ENCODE peak calls at places on chromosomes 1 and 21, in nine cellular contexts. V is IMR-90; X is bronchial epithelial cell; W is neuronal stem cell; D is Peyer's patch; G is cardiac muscle cell; C is tibial artery; N is AG04450; L is CD8-positive, alpha-beta memory T cell. B is an unnamed sample.
A peak's percentile ranks its signal among the peaks of the same experiment; 100 is the strongest.

GRCh38 chr1:162557536-162557935 is 4.0 kb upstream of the UAP1 start:
- DNase-seq in G (no peak), V (no peak), W (no peak), N (no peak), L (no peak), D (no peak), X (no peak), C (no peak), B (no peak)

GRCh38 chr21:35438643-35439404 is 389.7 kb upstream of the RUNX1 start:
- DNase-seq in V (peak; percentile 11), N (no peak), X (peak; percentile 60), C (no peak), D (peak; percentile 33), G (no peak), W (no peak), L (no peak), B (no peak)

GRCh38 chr1:229028987-229029550 is 241.8 kb upstream of the RAB4A start:
- DNase-seq in N (no peak), L (no peak), C (no peak), W (no peak), G (no peak), V (no peak), D (no peak), X (no peak), B (no peak)

GRCh38 chr1:229396607-229397189 is 37.2 kb downstream of the ACTA1 start:
- DNase-seq in G (no peak), L (no peak), W (no peak), V (no peak), N (no peak), X (no peak), D (no peak), C (no peak), B (no peak)

GRCh38 chr1:50110656-50111055 is 1.9 kb downstream of the ELAVL4 start:
- DNase-seq in D (no peak), L (no peak), C (no peak), X (no peak), W (peak; percentile 70), G (no peak), V (no peak), N (no peak), B (no peak)

GRCh38 chr1:6784560-6785317 is 515 bp upstream of the CAMTA1 start:
- DNase-seq in X (peak; percentile 99), L (peak; percentile 100), W (peak; percentile 100), G (peak; percentile 100), V (peak; percentile 100), D (peak; percentile 99), N (peak; percentile 100), C (peak; percentile 100), B (peak; percentile 100)

GRCh38 chr1:1972976-1973715 is 30.4 kb downstream of the CFAP74 start:
- DNase-seq in N (no peak), D (no peak), V (no peak), L (no peak), W (no peak), X (no peak), C (no peak), G (no peak), B (no peak)

GRCh38 chr1:155871390-155871789 is 12.0 kb downstream of the SYT11 start:
- DNase-seq in N (no peak), W (no peak), X (no peak), D (no peak), L (no peak), V (peak; percentile 31), C (no peak), G (peak; percentile 14), B (no peak)

GRCh38 chr1:109767596-109768334 is 4.0 kb upstream of the EPS8L3 start:
- DNase-seq in C (peak; percentile 53), V (no peak), N (no peak), L (no peak), G (no peak), D (no peak), W (no peak), X (no peak), B (no peak)

GRCh38 chr1:43613075-43613942 is 36.6 kb upstream of the KDM4A start:
- DNase-seq in G (no peak), V (no peak), X (no peak), D (no peak), N (no peak), C (no peak), W (no peak), L (no peak), B (no peak)

GRCh38 chr1:79043506-79043905 is 37.0 kb upstream of the ADGRL4 start:
- DNase-seq in L (no peak), V (peak; percentile 55), G (no peak), X (no peak), D (no peak), N (peak; percentile 8), C (no peak), W (no peak), B (no peak)

GRCh38 chr1:100463809-100464424 is 74.0 kb upstream of the GPR88 start:
- DNase-seq in C (no peak), G (peak; percentile 79), V (peak; percentile 64), D (peak; percentile 51), W (peak; percentile 38), X (peak; percentile 31), N (no peak), L (peak; percentile 36), B (peak; percentile 72)

GRCh38 chr1:43773821-43774220 is 66.5 kb downstream of the ST3GAL3 start:
- DNase-seq in L (no peak), X (no peak), D (no peak), C (no peak), N (no peak), G (no peak), V (no peak), W (no peak), B (no peak)

GRCh38 chr1:3514404-3514803 is 59.9 kb downstream of the ARHGEF16 start:
- DNase-seq in N (no peak), C (no peak), X (no peak), D (no peak), L (no peak), V (no peak), W (no peak), G (no peak), B (no peak)

GRCh38 chr1:155175281-155175926 is 1.8 kb downstream of the TRIM46 start:
- DNase-seq in N (no peak), W (no peak), D (peak; percentile 13), X (no peak), V (no peak), G (no peak), C (peak; percentile 62), L (no peak), B (no peak)

GRCh38 chr1:37152491-37152890 is 118.2 kb upstream of the GRIK3 start:
- DNase-seq in X (no peak), L (no peak), D (no peak), W (no peak), C (no peak), N (no peak), G (no peak), V (no peak), B (no peak)
- H3K27me3 ChIP-seq in X (no peaks in the 10 kb centered on the region), L (no peaks in the 10 kb centered on the region), D (no peaks in the 10 kb centered on the region), W (no peaks in the 10 kb centered on the region), C (peaks cover 3% of the 10 kb centered on the region), N (no peaks in the 10 kb centered on the region), G (no peaks in the 10 kb centered on the region), V (no peaks in the 10 kb centered on the region), B (no peaks in the 10 kb centered on the region)

DNA sequence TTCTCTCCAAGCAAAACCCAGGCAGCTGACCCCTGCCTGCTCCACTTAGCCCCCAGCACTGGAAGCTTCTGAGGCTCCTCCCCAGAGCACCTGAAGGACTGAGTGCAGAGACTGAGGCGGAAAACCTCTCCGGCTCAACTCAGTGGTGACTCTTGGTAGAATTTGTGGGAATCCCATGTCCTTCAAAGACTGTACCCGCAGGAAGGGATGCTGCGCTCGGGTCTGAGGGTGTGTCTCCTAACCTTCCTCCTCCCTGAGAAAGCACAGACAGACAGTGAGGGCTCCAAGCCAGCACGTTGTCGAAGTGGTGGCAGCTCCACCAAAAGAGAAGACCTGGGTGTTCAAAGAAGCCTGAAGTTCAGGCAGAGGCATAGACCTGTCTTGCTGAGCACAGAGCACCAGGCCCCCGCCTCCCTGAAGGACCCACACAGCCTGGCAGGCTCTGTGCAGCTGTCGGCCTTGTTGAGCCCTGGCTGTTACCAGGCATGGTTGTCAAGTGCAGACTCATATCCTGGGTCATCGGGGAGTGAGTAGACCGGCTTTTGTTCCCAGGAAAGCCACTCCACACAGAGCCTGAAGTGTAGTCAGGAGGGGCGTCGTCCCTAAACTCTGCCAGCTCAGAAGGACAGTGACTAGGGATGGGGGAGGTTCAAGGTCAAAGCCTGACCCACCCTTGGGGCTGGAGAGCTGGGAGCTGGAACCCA is 36.7 kb downstream of the CSMD2 start:
- DNase-seq in L (no peak), G (no peak), W (no peak), V (no peak), N (no peak), C (no peak), D (no peak), X (no peak), B (no peak)
- H3K27me3 ChIP-seq in L (no peaks in the 10 kb centered on the region), G (no peaks in the 10 kb centered on the region), W (no peaks in the 10 kb centered on the region), V (no peaks in the 10 kb centered on the region), N (no peaks in the 10 kb centered on the region), C (peaks cover 11% of the 10 kb centered on the region), D (no peaks in the 10 kb centered on the region), X (no peaks in the 10 kb centered on the region), B (no peaks in the 10 kb centered on the region)

DNA sequence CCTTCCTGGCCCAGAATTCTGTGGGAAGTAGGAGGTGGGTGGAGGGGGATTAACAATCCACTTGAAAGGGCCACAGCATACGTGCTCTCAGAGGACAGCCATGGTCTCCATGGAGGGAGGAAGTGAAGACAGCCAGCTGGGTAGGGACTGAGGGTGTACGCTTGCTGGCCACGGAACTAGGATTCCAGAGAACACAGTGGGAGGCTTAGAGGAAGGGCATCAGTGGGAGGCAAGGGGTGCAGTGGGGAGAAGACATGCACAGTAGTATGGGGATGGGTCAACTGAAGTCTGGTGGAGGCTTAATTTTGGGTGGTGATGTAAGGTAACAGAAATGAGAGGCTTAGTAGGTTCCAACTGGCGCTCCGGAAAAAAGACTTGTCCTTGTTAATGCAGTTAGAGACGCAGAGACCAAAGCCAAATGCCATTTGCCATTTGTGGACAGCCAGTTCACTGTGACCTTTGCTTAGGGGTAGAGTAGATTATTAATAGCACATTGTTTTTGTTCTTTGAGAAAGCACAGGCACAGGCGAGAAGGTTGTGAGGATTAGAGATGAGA is 103.0 kb downstream of the ZSCAN20 start:
- DNase-seq in V (no peak), G (peak; percentile 23), L (no peak), W (no peak), C (no peak), D (no peak), X (no peak), N (no peak), B (no peak)
- H3K27me3 ChIP-seq in V (peaks cover 1% of the 10 kb centered on the region), G (no peaks in the 10 kb centered on the region), L (no peaks in the 10 kb centered on the region), W (no peaks in the 10 kb centered on the region), C (no peaks in the 10 kb centered on the region), D (no peaks in the 10 kb centered on the region), X (no peaks in the 10 kb centered on the region), N (no peaks in the 10 kb centered on the region), B (no peaks in the 10 kb centered on the region)

GRCh38 chr1:22935450-22935849 is 37.2 kb downstream of the LACTBL1 start:
- DNase-seq in G (no peak), V (no peak), L (no peak), D (no peak), W (no peak), C (peak; percentile 5), X (no peak), N (no peak), B (no peak)

GRCh38 chr1:22936681-22937080 is 36.0 kb downstream of the LACTBL1 start:
- DNase-seq in N (no peak), V (no peak), X (no peak), L (no peak), D (no peak), W (no peak), G (no peak), C (peak; percentile 29), B (no peak)

GRCh38 chr1:22944656-22945055 is 28.0 kb downstream of the LACTBL1 start:
- DNase-seq in N (no peak), X (no peak), W (no peak), C (no peak), G (no peak), L (no peak), D (no peak), V (no peak), B (no peak)

GRCh38 chr1:22941257-22941656 is 31.4 kb downstream of the LACTBL1 start:
- DNase-seq in L (no peak), W (no peak), G (no peak), X (no peak), V (no peak), N (no peak), D (no peak), C (peak; percentile 2), B (no peak)
- H3K27me3 ChIP-seq in L (peaks cover 3% of the 10 kb centered on the region), W (no peaks in the 10 kb centered on the region), G (no peaks in the 10 kb centered on the region), X (peaks cover 2% of the 10 kb centered on the region), V (peaks cover 38% of the 10 kb centered on the region), N (peaks cover 19% of the 10 kb centered on the region), D (no peaks in the 10 kb centered on the region), C (peaks cover 35% of the 10 kb centered on the region), B (peaks cover 3% of the 10 kb centered on the region)

B was measured in brain microvascular endothelial cell.